ENCODE peak calls at places on chromosome 7, in five cellular contexts. T is body of pancreas; U is lower leg skin; J is mucosa of gallbladder; W is activated CD8-positive, alpha-beta memory T cell treated with anti-CD3 and anti-CD28 coated beads for 1 hour. I is an unnamed sample.

GRCh38 chr7:32116436-32116835 is 46.2 kb upstream of the PDE1C start:
- DNase-seq in U (no peak), T (no peak), W (no peak), J (no peak), I (no peak)

GRCh38 chr7:48307041-48307714 is 135.9 kb downstream of the ABCA13 start:
- DNase-seq in T (no peak), J (no peak), U (no peak), W (no peak), I (no peak)

GRCh38 chr7:99499356-99499712 is 747 bp downstream of the ZNF394 start:
- DNase-seq in T (no peak), W (no peak), J (no peak), U (no peak), I (no peak)

GRCh38 chr7:75953431-75953830 is 38.5 kb downstream of the POR start:
- DNase-seq in T (no peak), J (no peak), W (no peak), U (no peak), I (no peak)

GRCh38 chr7:27314111-27314510 is 71.5 kb downstream of the EVX1 start:
- DNase-seq in U (no peak), J (no peak), T (no peak), W (no peak), I (no peak)

GRCh38 chr7:137337902-137338301 is 5.6 kb downstream of the PTN start:
- DNase-seq in T (no peak), J (no peak), U (no peak), W (no peak), I (no peak)

GRCh38 chr7:24701232-24701898 is 55.9 kb downstream of the GSDME start:
- DNase-seq in U (no peak), W (no peak), J (no peak), T (no peak), I (no peak)

GRCh38 chr7:50266893-50267386 is 37.6 kb upstream of the IKZF1 start:
- DNase-seq in T (peak; percentile 33), U (no peak), J (peak; percentile 26), W (peak; percentile 59), I (no peak)

GRCh38 chr7:29464693-29465092 is 98.9 kb upstream of the PRR15 start:
- DNase-seq in W (no peak), T (no peak), J (no peak), U (no peak), I (no peak)